ENCODE peak calls at places on chromosomes 11 and 22, in nine cellular contexts. K is endothelial cell of umbilical vein; U is effector memory CD4-positive, alpha-beta T cell; C is fibroblast of lung; F is mammary epithelial cell; X is stomach; M is IMR-90; D is fibroblast of the aortic adventitia; Z is lower lobe of right lung. Y is an unnamed sample.

GRCh38 chr11:69642549-69642912 is 1.6 kb downstream of the CCND1 start:
- DNase-seq in K (peak; percentile 12), U (no peak), C (no peak), F (no peak), X (peak; percentile 52), M (no peak), D (no peak), Z (no peak), Y (no peak)

GRCh38 chr22:30021881-30022619 is 58.2 kb upstream of the HORMAD2 start:
- DNase-seq in K (no peak), U (no peak), C (no peak), F (no peak), X (peak; percentile 83), M (no peak), D (no peak), Z (no peak), Y (no peak)

GRCh38 chr11:132921597-132921996 is 610.7 kb downstream of the OPCML start:
- DNase-seq in K (no peak), U (no peak), C (no peak), F (no peak), X (no peak), M (no peak), D (no peak), Z (no peak), Y (no peak)

GRCh38 chr11:86370922-86371614 is 3.6 kb upstream of the CCDC81 start:
- DNase-seq in K (peak; percentile 67), U (no peak), C (peak; percentile 73), F (peak; percentile 83), X (no peak), M (peak; percentile 40), D (peak; percentile 66), Z (no peak), Y (no peak)

GRCh38 chr11:6567371-6567745 is 36.1 kb downstream of the RRP8 start:
- DNase-seq in K (no peak), U (no peak), C (no peak), F (no peak), X (no peak), M (no peak), D (no peak), Z (no peak), Y (no peak)

GRCh38 chr11:122755409-122755808 is 82.9 kb upstream of the CRTAM start:
- DNase-seq in K (no peak), U (no peak), C (peak; percentile 48), F (no peak), X (no peak), M (no peak), D (no peak), Z (no peak), Y (no peak)

GRCh38 chr11:112364962-112365481 is 104.4 kb upstream of the PLET1 start:
- DNase-seq in K (peak; percentile 27), U (no peak), C (peak; percentile 87), F (no peak), X (no peak), M (peak; percentile 99), D (peak; percentile 20), Z (no peak), Y (no peak)

GRCh38 chr22:35065183-35065582 is 775 bp upstream of the ISX start:
- DNase-seq in K (no peak), U (no peak), C (no peak), F (no peak), X (no peak), M (no peak), D (no peak), Z (no peak), Y (no peak)

GRCh38 chr11:133576351-133576750 is 44.0 kb upstream of the OPCML start:
- DNase-seq in K (no peak), U (no peak), C (no peak), F (no peak), X (no peak), M (no peak), D (no peak), Z (no peak), Y (no peak)

GRCh38 chr22:49948958-49949913 is 11.3 kb upstream of the PIM3 start:
- DNase-seq in K (no peak), U (no peak), C (no peak), F (peak; percentile 50), X (peak; percentile 97), M (no peak), D (no peak), Z (peak; percentile 94), Y (peak; percentile 87)

GRCh38 chr11:93504110-93505095 is 38.8 kb downstream of the SMCO4 start:
- DNase-seq in K (no peak), U (no peak), C (no peak), F (no peak), X (no peak), M (no peak), D (no peak), Z (no peak), Y (no peak)

GRCh38 chr11:129230006-129230405 is 37.9 kb upstream of the ARHGAP32 start:
- DNase-seq in K (peak; percentile 12), U (no peak), C (no peak), F (no peak), X (no peak), M (peak; percentile 12), D (peak; percentile 47), Z (no peak), Y (no peak)

GRCh38 chr11:429391-429790 is 12.4 kb downstream of the ANO9 start:
- DNase-seq in K (no peak), U (no peak), C (no peak), F (no peak), X (no peak), M (no peak), D (no peak), Z (peak; percentile 42), Y (no peak)

GRCh38 chr11:62771144-62772021 is at the start of gene TAF6L:
- DNase-seq in K (peak; percentile 96), U (peak; percentile 91), C (peak; percentile 95), F (peak; percentile 96), X (peak; percentile 98), M (peak; percentile 95), D (peak; percentile 96), Z (peak; percentile 99), Y (peak; percentile 99)

GRCh38 chr11:131888230-131888826 is 517.9 kb downstream of the NTM start:
- DNase-seq in K (peak; percentile 33), U (no peak), C (peak; percentile 97), F (peak; percentile 90), X (no peak), M (peak; percentile 96), D (peak; percentile 93), Z (no peak), Y (no peak)

GRCh38 chr22:44146088-44146861 is 34.5 kb upstream of the PARVG start:
- DNase-seq in K (no peak), U (no peak), C (no peak), F (no peak), X (no peak), M (no peak), D (no peak), Z (no peak), Y (no peak)

GRCh38 chr22:49229483-49230193 is 598.0 kb downstream of the BRD1 start:
- DNase-seq in K (no peak), U (no peak), C (no peak), F (no peak), X (no peak), M (no peak), D (no peak), Z (no peak), Y (no peak)

GRCh38 chr11:81874627-81875026 is 859.0 kb downstream of the FAM181B start:
- DNase-seq in K (no peak), U (no peak), C (no peak), F (no peak), X (no peak), M (no peak), D (no peak), Z (no peak), Y (no peak)

GRCh38 chr22:19039796-19040580 is 82.2 kb downstream of the DGCR2 start:
- DNase-seq in K (no peak), U (no peak), C (no peak), F (no peak), X (no peak), M (no peak), D (no peak), Z (peak; percentile 27), Y (peak; percentile 49)

GRCh38 chr22:26479043-26479791 is 4.4 kb downstream of the HPS4 start:
- DNase-seq in K (no peak), U (no peak), C (no peak), F (no peak), X (no peak), M (no peak), D (no peak), Z (no peak), Y (no peak)
- H3K4me3 ChIP-seq in K (no peak overlapping the region), U (peak overlapping the region; percentile 22), C (no peak overlapping the region), F (no peak overlapping the region), X (peak overlapping the region; percentile 24), M (no peak overlapping the region), D (no peak overlapping the region), Z (peak overlapping the region; percentile 43), Y (no peak overlapping the region)

GRCh38 chr11:36151933-36152580 is 137.2 kb downstream of the COMMD9 start:
- DNase-seq in K (no peak), U (no peak), C (no peak), F (no peak), X (no peak), M (no peak), D (peak; percentile 11), Z (no peak), Y (no peak)

GRCh38 chr11:36148701-36149100 is 140.5 kb downstream of the COMMD9 start:
- DNase-seq in K (no peak), U (no peak), C (no peak), F (no peak), X (no peak), M (no peak), D (no peak), Z (no peak), Y (no peak)

GRCh38 chr11:36147491-36147890 is 141.7 kb downstream of the COMMD9 start:
- DNase-seq in K (no peak), U (no peak), C (no peak), F (no peak), X (no peak), M (no peak), D (no peak), Z (no peak), Y (no peak)

GRCh38 chr11:36150986-36151385 is 138.2 kb downstream of the COMMD9 start:
- DNase-seq in K (no peak), U (no peak), C (peak; percentile 43), F (no peak), X (no peak), M (peak; percentile 49), D (peak; percentile 52), Z (no peak), Y (no peak)

GRCh38 chr11:36149538-36150242 is 139.5 kb downstream of the COMMD9 start:
- DNase-seq in K (peak; percentile 99), U (no peak), C (peak; percentile 99), F (peak; percentile 100), X (peak; percentile 33), M (peak; percentile 100), D (peak; percentile 98), Z (peak; percentile 43), Y (peak; percentile 31)
- H3K4me3 ChIP-seq in K (no peak overlapping the region), U (no peak overlapping the region), C (no peak overlapping the region), F (no peak overlapping the region), X (no peak overlapping the region), M (no peak overlapping the region), D (no peak overlapping the region), Z (no peak overlapping the region), Y (no peak overlapping the region)

GRCh38 chr11:45366196-45366595 is 80.1 kb upstream of the SYT13 start:
- DNase-seq in K (no peak), U (no peak), C (no peak), F (no peak), X (no peak), M (no peak), D (no peak), Z (no peak), Y (no peak)
- H3K4me3 ChIP-seq in K (no peak overlapping the region), U (no peak overlapping the region), C (no peak overlapping the region), F (no peak overlapping the region), X (no peak overlapping the region), M (no peak overlapping the region), D (no peak overlapping the region), Z (peak overlapping the region; percentile 13), Y (no peak overlapping the region)

GRCh38 chr22:42644422-42645340 is 4.3 kb upstream of the ATP5MGL start:
- DNase-seq in K (peak; percentile 75), U (no peak), C (peak; percentile 36), F (no peak), X (peak; percentile 52), M (no peak), D (peak; percentile 73), Z (peak; percentile 75), Y (no peak)
- H3K4me3 ChIP-seq in K (no peak overlapping the region), U (no peak overlapping the region), C (peak overlapping the region; percentile 42), F (no peak overlapping the region), X (peak overlapping the region; percentile 32), M (no peak overlapping the region), D (peak overlapping the region; percentile 28), Z (peak overlapping the region; percentile 43), Y (peak overlapping the region; percentile 10)

Y was measured in pancreas.